ENCODE peak calls at places on chromosome 2, in four cellular contexts. G is stimulated activated CD4-positive, alpha-beta T cell treated with anti-CD3 and anti-CD28 coated beads, Interleukin-12 subunit alpha, Interleukin-12 subunit beta, amount 100 ng/mL, for 48 hours; U is HFFc6; X is Peyer's patch. J is an unnamed sample.

GRCh38 chr2:65932571-65932970 is 500.2 kb upstream of the SPRED2 start:
- DNase-seq in G (no peak), U (no peak), X (no peak), J (no peak)

GRCh38 chr2:179932786-179933185 is 71.4 kb upstream of the ZNF385B start:
- DNase-seq in G (no peak), U (no peak), X (no peak), J (no peak)

GRCh38 chr2:603869-604268 is 73.3 kb downstream of the TMEM18 start:
- DNase-seq in G (no peak), U (no peak), X (no peak), J (no peak)

GRCh38 chr2:95024960-95025405 is 525 bp upstream of the MAL start:
- DNase-seq in G (no peak), U (no peak), X (no peak), J (no peak)

GRCh38 chr2:103823847-103824246 is 1030.1 kb upstream of the POU3F3 start:
- DNase-seq in G (no peak), U (no peak), X (no peak), J (no peak)

GRCh38 chr2:195660265-195660890 is 3.4 kb downstream of the SLC39A10 start:
- DNase-seq in G (peak; percentile 86), U (peak; percentile 73), X (peak; percentile 93), J (peak; percentile 21)

GRCh38 chr2:12675352-12675795 is 41.4 kb upstream of the TRIB2 start:
- DNase-seq in G (no peak), U (no peak), X (no peak), J (no peak)

GRCh38 chr2:45683292-45683691 is 31.8 kb downstream of the PRKCE start:
- DNase-seq in G (no peak), U (no peak), X (no peak), J (no peak)

GRCh38 chr2:199485732-199486335 is 28.1 kb upstream of the SATB2 start:
- DNase-seq in G (no peak), U (peak; percentile 47), X (peak; percentile 79), J (peak; percentile 36)

J was measured in NCI-H1930.